ENCODE peak calls at places on chromosomes 5 and 9, in eight cellular contexts. J is non-pigmented ciliary epithelial cell; D is prostate gland; P is GM13976; Z is chondrocyte; G is bronchial epithelial cell; O is activated CD4-positive, CD25-positive, alpha-beta regulatory T cell; B is OCI-LY7. L is an unnamed sample.

GRCh38 chr9:93119953-93120845 is 13.9 kb downstream of the NINJ1 start:
- DNase-seq in O (no peak), G (peak; percentile 89), J (peak; percentile 75), B (peak; percentile 69), Z (peak; percentile 87), P (peak; percentile 88), D (peak; percentile 90), L (no peak)

GRCh38 chr9:33311953-33312352 is 21.6 kb downstream of the NFX1 start:
- DNase-seq in Z (no peak), P (no peak), D (no peak), J (no peak), G (no peak), O (no peak), B (no peak), L (no peak)

GRCh38 chr5:148739023-148739422 is 84.7 kb upstream of the HTR4 start:
- DNase-seq in B (no peak), Z (no peak), P (no peak), O (no peak), J (no peak), G (no peak), D (no peak), L (no peak)

GRCh38 chr9:73824671-73825070 is 672.5 kb upstream of the RORB start:
- DNase-seq in G (peak; percentile 18), P (no peak), D (no peak), J (peak; percentile 41), B (no peak), O (no peak), Z (no peak), L (no peak)

GRCh38 chr9:36166150-36166927 is 2.8 kb upstream of the CCIN start:
- DNase-seq in Z (peak; percentile 90), B (peak; percentile 76), P (peak; percentile 96), D (peak; percentile 76), G (peak; percentile 38), J (peak; percentile 41), O (peak; percentile 60), L (peak; percentile 66)

GRCh38 chr5:54415147-54415546 is 40.4 kb upstream of the HSPB3 start:
- DNase-seq in O (no peak), Z (no peak), B (no peak), J (no peak), D (no peak), G (peak; percentile 17), P (no peak), L (no peak)

GRCh38 chr5:61319388-61320146 is 12.5 kb upstream of the ZSWIM6 start:
- DNase-seq in J (no peak), O (no peak), D (no peak), P (peak; percentile 77), G (peak; percentile 60), B (peak; percentile 15), Z (no peak), L (no peak)

GRCh38 chr5:120778491-120779293 is 314.6 kb downstream of the PRR16 start:
- DNase-seq in Z (no peak), O (no peak), P (no peak), D (no peak), J (peak; percentile 72), G (no peak), B (no peak), L (no peak)

GRCh38 chr9:99023831-99024230 is 80.1 kb downstream of the COL15A1 start:
- DNase-seq in B (peak; percentile 8), O (no peak), J (no peak), P (no peak), G (no peak), Z (no peak), D (no peak), L (no peak)

GRCh38 chr9:99050292-99050911 is 54.5 kb upstream of the TGFBR1 start:
- DNase-seq in G (peak; percentile 74), J (no peak), B (no peak), Z (no peak), P (no peak), O (no peak), D (no peak), L (no peak)

GRCh38 chr5:87009146-87009545 is 258.5 kb upstream of the RASA1 start:
- DNase-seq in O (no peak), P (no peak), Z (no peak), J (no peak), D (no peak), B (no peak), G (no peak), L (no peak)

GRCh38 chr5:2914991-2915484 is 163.6 kb upstream of the IRX2 start:
- DNase-seq in J (no peak), P (no peak), B (no peak), Z (no peak), G (no peak), D (no peak), O (no peak), L (no peak)

GRCh38 chr9:120609636-120610035 is 29.7 kb upstream of the CDK5RAP2 start:
- DNase-seq in J (no peak), O (no peak), D (no peak), P (no peak), Z (no peak), G (no peak), B (no peak), L (no peak)

GRCh38 chr9:100425758-100426157 is 1.2 kb upstream of the MSANTD3 start:
- DNase-seq in B (no peak), J (no peak), G (peak; percentile 86), O (no peak), P (no peak), D (no peak), Z (no peak), L (no peak)

GRCh38 chr5:5351288-5352089 is 71.0 kb upstream of the ICE1 start:
- DNase-seq in D (no peak), O (no peak), G (no peak), Z (no peak), B (no peak), J (no peak), P (no peak), L (no peak)

GRCh38 chr9:5459289-5459829 is 9.0 kb downstream of the CD274 start:
- DNase-seq in Z (no peak), O (no peak), J (no peak), P (no peak), B (no peak), D (no peak), G (peak; percentile 92), L (no peak)